ENCODE peak calls at places on chromosomes 3 and 15, in four cellular contexts. C is CD8-positive, alpha-beta T cell; Y is NCI-H526; G is stimulated activated CD4-positive, alpha-beta T cell treated with anti-CD3 and anti-CD28 coated beads, Interleukin-12 subunit alpha, Interleukin-12 subunit beta, amount 100 ng/mL, for 4 hours. Q is an unnamed sample.

GRCh38 chr3:138187296-138188012 is at the start of gene ARMC8:
- DNase-seq in Y (peak), C (no peak), G (no peak), Q (no peak)

GRCh38 chr3:19901918-19902317 is 32.1 kb downstream of the EFHB start:
- DNase-seq in G (no peak), Y (no peak), C (no peak), Q (no peak)

GRCh38 chr3:23764407-23764806 is 41.3 kb upstream of the UBE2E1 start:
- DNase-seq in G (no peak), Y (no peak), C (no peak), Q (no peak)

GRCh38 chr3:16800361-16800760 is 84.4 kb upstream of the PLCL2 start:
- DNase-seq in Y (no peak), G (no peak), C (no peak), Q (no peak)

GRCh38 chr3:11434017-11434526 is 161.9 kb downstream of the ATG7 start:
- DNase-seq in G (no peak), Y (no peak), C (no peak), Q (no peak)

GRCh38 chr3:40677749-40678148 is 153.0 kb downstream of the ZNF621 start:
- DNase-seq in G (no peak), C (no peak), Y (no peak), Q (no peak)

GRCh38 chr15:72796210-72796514 is 12.6 kb upstream of the ADPGK start:
- DNase-seq in G (no peak), Y (no peak), C (no peak), Q (no peak)

GRCh38 chr15:99371180-99372103 is 120.2 kb downstream of the LRRC28 start:
- DNase-seq in Y (no peak), G (no peak), C (no peak), Q (no peak)

GRCh38 chr3:34212175-34212574 is 413.7 kb downstream of the PDCD6IP start:
- DNase-seq in C (no peak), G (no peak), Y (no peak), Q (no peak)

GRCh38 chr15:31474059-31474868 is 147.6 kb downstream of the KLF13 start:
- DNase-seq in Y (no peak), G (no peak), C (no peak), Q (no peak)

GRCh38 chr15:41115088-41115651 is 910 bp downstream of the INO80 start:
- DNase-seq in Y (no peak), G (no peak), C (no peak), Q (no peak)

GRCh38 chr3:4814302-4814903 is 164.8 kb upstream of the BHLHE40 start:
- DNase-seq in Y (no peak), G (no peak), C (no peak), Q (no peak)

GRCh38 chr15:80309769-80310384 is 57.9 kb upstream of the CTXND1 start:
- DNase-seq in G (no peak), C (no peak), Y (no peak), Q (no peak)

GRCh38 chr15:98856540-98856907 is 151.1 kb downstream of the PGPEP1L start:
- DNase-seq in G (no peak), Y (no peak), C (no peak), Q (no peak)

GRCh38 chr3:78668302-78668701 is 1099.5 kb downstream of the ROBO1 start:
- DNase-seq in Y (no peak), C (no peak), G (no peak), Q (no peak)

GRCh38 chr3:175075269-175075668 is 216.1 kb downstream of the NAALADL2 start:
- DNase-seq in Y (no peak), C (no peak), G (no peak), Q (no peak)

GRCh38 chr15:71295242-71296031 is 180.2 kb downstream of the THSD4 start:
- DNase-seq in C (no peak), Y (no peak), G (no peak), Q (no peak)

GRCh38 chr3:58025824-58026579 is 17.8 kb downstream of the FLNB start:
- DNase-seq in G (no peak), C (no peak), Y (no peak), Q (no peak)

GRCh38 chr15:42737529-42738328 is 801 bp upstream of the CDAN1 start:
- DNase-seq in G (no peak), C (no peak), Y (no peak), Q (no peak)

GRCh38 chr3:52829906-52830463 is 487 bp downstream of the ITIH4 start:
- DNase-seq in C (no peak), Y (no peak), G (no peak), Q (no peak)

GRCh38 chr15:69787791-69788190 is 309.9 kb downstream of the TLE3 start:
- DNase-seq in G (no peak), C (no peak), Y (no peak), Q (no peak)

GRCh38 chr15:67884009-67884408 is 44.2 kb upstream of the RNU6-1 start:
- DNase-seq in Y (no peak), G (no peak), C (no peak), Q (no peak)

GRCh38 chr15:90465140-90465929 is 64.4 kb upstream of the CRTC3 start:
- DNase-seq in G (no peak), Y (no peak), C (no peak), Q (no peak)

GRCh38 chr3:176584413-176585176 is 612.7 kb downstream of the TBL1XR1 start:
- DNase-seq in G (no peak), C (no peak), Y (no peak), Q (no peak)

GRCh38 chr3:69770219-69770618 is 31.0 kb downstream of the MITF start:
- DNase-seq in C (no peak), G (no peak), Y (no peak), Q (no peak)

GRCh38 chr3:107796786-107797185 is 274.0 kb downstream of the BBX start:
- DNase-seq in G (no peak), C (no peak), Y (no peak), Q (no peak)

GRCh38 chr3:102529452-102529851 is 94.6 kb downstream of the ZPLD1 start:
- DNase-seq in G (no peak), C (no peak), Y (no peak), Q (no peak)

GRCh38 chr3:127694467-127695215 is 21.9 kb downstream of the ABTB1 start:
- DNase-seq in G (peak), C (no peak), Y (peak), Q (peak)

GRCh38 chr3:120304569-120305090 is 19.6 kb upstream of the GPR156 start:
- DNase-seq in C (no peak), G (no peak), Y (no peak), Q (no peak)

GRCh38 chr3:171679011-171679492 is 131.2 kb downstream of the PLD1 start:
- DNase-seq in G (no peak), Y (no peak), C (no peak), Q (no peak)

Q was measured in activated gamma-delta T cell treated with Interleukin-2 at 50 U/mL for 16 hours.